ENCODE peak calls at places on chromosomes 2 and 18, in five cellular contexts. O, F, X, R and G are unnamed samples.

GRCh38 chr18:63040788-63041410 is 278.7 kb downstream of the BCL2 start:
- DNase-seq in O (no peak), F (no peak), X (no peak), R (no peak), G (no peak)

GRCh38 chr2:78051480-78051879 is 529.3 kb upstream of the LRRTM4 start:
- DNase-seq in O (no peak), F (no peak), X (no peak), R (no peak), G (no peak)

GRCh38 chr2:1645761-1646476 is 98.4 kb downstream of the PXDN start:
- DNase-seq in O (no peak), F (no peak), X (no peak), R (no peak), G (no peak)

GRCh38 chr2:19689769-19690168 is 212.0 kb downstream of the TTC32 start:
- DNase-seq in O (no peak), F (no peak), X (no peak), R (no peak), G (no peak)

GRCh38 chr2:28164280-28164801 is 228.3 kb upstream of the FOSL2 start:
- DNase-seq in O (no peak), F (no peak), X (no peak), R (no peak), G (no peak)

GRCh38 chr2:13006829-13007715 is 290.3 kb downstream of the TRIB2 start:
- DNase-seq in O (peak), F (peak), X (peak), R (peak), G (peak)

GRCh38 chr2:45691152-45691551 is 39.7 kb downstream of the PRKCE start:
- DNase-seq in O (no peak), F (no peak), X (no peak), R (no peak), G (no peak)

GRCh38 chr2:152343426-152343825 is 8.5 kb downstream of the FMNL2 start:
- DNase-seq in O (no peak), F (no peak), X (no peak), R (no peak), G (no peak)

GRCh38 chr18:55401275-55401620 is 186.7 kb downstream of the TCF4 start:
- DNase-seq in O (no peak), F (no peak), X (no peak), R (no peak), G (no peak)

GRCh38 chr2:128414351-128414750 is 95.7 kb upstream of the HS6ST1 start:
- DNase-seq in O (no peak), F (no peak), X (no peak), R (no peak), G (no peak)

GRCh38 chr2:215507126-215507525 is 71.3 kb upstream of the FN1 start:
- DNase-seq in O (no peak), F (no peak), X (no peak), R (no peak), G (no peak)